ENCODE peak calls at places on chromosomes 1 and 21, in five cellular contexts. X, V, Z, N and D are unnamed samples.

GRCh38 chr21:45319461-45320211 is 31.9 kb upstream of the POFUT2 start:
- DNase-seq in X (no peak), V (no peak), Z (no peak), N (no peak), D (no peak)

GRCh38 chr1:210089848-210090247 is 142.7 kb upstream of the SERTAD4 start:
- DNase-seq in X (no peak), V (no peak), Z (no peak), N (peak; percentile 32), D (no peak)

GRCh38 chr1:80251591-80251990 is 1245.1 kb upstream of the ADGRL4 start:
- DNase-seq in X (no peak), V (no peak), Z (no peak), N (no peak), D (no peak)

GRCh38 chr1:89525169-89525855 is 683 bp downstream of the LRRC8B start:
- DNase-seq in X (peak; percentile 54), V (peak; percentile 73), Z (peak; percentile 35), N (peak; percentile 37), D (peak; percentile 59)

GRCh38 chr1:206748348-206749034 is 22.1 kb upstream of the IL19 start:
- DNase-seq in X (no peak), V (no peak), Z (no peak), N (no peak), D (peak; percentile 78)

GRCh38 chr1:86207323-86207722 is 50.8 kb upstream of the COL24A1 start:
- DNase-seq in X (no peak), V (no peak), Z (no peak), N (no peak), D (no peak)

GRCh38 chr1:26986658-26987057 is 6.8 kb upstream of the TRNP1 start:
- DNase-seq in X (no peak), V (no peak), Z (no peak), N (no peak), D (no peak)

GRCh38 chr1:151574575-151575529 is 34.7 kb downstream of the TUFT1 start:
- DNase-seq in X (peak; percentile 83), V (no peak), Z (no peak), N (peak; percentile 51), D (no peak)

GRCh38 chr1:93874025-93874651 is 4.9 kb downstream of the DNTTIP2 start:
- DNase-seq in X (no peak), V (peak; percentile 63), Z (no peak), N (no peak), D (no peak)

GRCh38 chr1:166087734-166088571 is 78.8 kb downstream of the FAM78B start:
- DNase-seq in X (no peak), V (no peak), Z (no peak), N (no peak), D (no peak)

GRCh38 chr1:51957618-51958017 is 32.9 kb downstream of the RAB3B start:
- DNase-seq in X (no peak), V (peak; percentile 58), Z (no peak), N (no peak), D (no peak)

GRCh38 chr1:37753473-37754321 is 11.2 kb downstream of the EPHA10 start:
- DNase-seq in X (no peak), V (peak; percentile 62), Z (no peak), N (no peak), D (no peak)

GRCh38 chr1:117582341-117582902 is 23.4 kb upstream of the TENT5C start:
- DNase-seq in X (no peak), V (no peak), Z (no peak), N (no peak), D (no peak)

GRCh38 chr1:203797948-203798347 is 2.5 kb downstream of the ZBED6 start:
- DNase-seq in X (peak; percentile 27), V (no peak), Z (no peak), N (no peak), D (no peak)

GRCh38 chr1:46081206-46081605 is 51.2 kb downstream of the PIK3R3 start:
- DNase-seq in X (no peak), V (no peak), Z (no peak), N (no peak), D (no peak)

GRCh38 chr1:59179673-59180072 is 117.2 kb upstream of the FGGY start:
- DNase-seq in X (no peak), V (no peak), Z (no peak), N (no peak), D (no peak)

GRCh38 chr1:108007531-108007930 is 42.6 kb upstream of the VAV3 start:
- DNase-seq in X (no peak), V (no peak), Z (no peak), N (no peak), D (no peak)

GRCh38 chr1:179175011-179175934 is 54.2 kb downstream of the ABL2 start:
- DNase-seq in X (no peak), V (no peak), Z (no peak), N (no peak), D (peak; percentile 51)

GRCh38 chr1:21149862-21150432 is 26.8 kb downstream of the EIF4G3 start:
- DNase-seq in X (no peak), V (peak; percentile 31), Z (no peak), N (peak; percentile 72), D (no peak)

GRCh38 chr1:184635347-184636155 is 119.1 kb downstream of the EDEM3 start:
- DNase-seq in X (no peak), V (no peak), Z (no peak), N (no peak), D (no peak)

GRCh38 chr21:16573581-16573980 is 843.8 kb downstream of the USP25 start:
- DNase-seq in X (no peak), V (no peak), Z (no peak), N (no peak), D (no peak)

GRCh38 chr1:94258873-94259331 is 21.5 kb upstream of the ARHGAP29 start:
- DNase-seq in X (no peak), V (no peak), Z (no peak), N (peak; percentile 71), D (no peak)

GRCh38 chr1:8702121-8702520 is 115.3 kb downstream of the RERE start:
- DNase-seq in X (no peak), V (peak; percentile 81), Z (no peak), N (no peak), D (no peak)
- TF ChIP-seq POLR2AphosphoS5 in X (no peak), V (peak; percentile 53), Z (peak; percentile 30), N (no peak), D (no peak)

GRCh38 chr1:69589799-69590198 is 22.1 kb downstream of the LRRC7 start:
- DNase-seq in X (no peak), V (no peak), Z (no peak), N (no peak), D (no peak)

DNA sequence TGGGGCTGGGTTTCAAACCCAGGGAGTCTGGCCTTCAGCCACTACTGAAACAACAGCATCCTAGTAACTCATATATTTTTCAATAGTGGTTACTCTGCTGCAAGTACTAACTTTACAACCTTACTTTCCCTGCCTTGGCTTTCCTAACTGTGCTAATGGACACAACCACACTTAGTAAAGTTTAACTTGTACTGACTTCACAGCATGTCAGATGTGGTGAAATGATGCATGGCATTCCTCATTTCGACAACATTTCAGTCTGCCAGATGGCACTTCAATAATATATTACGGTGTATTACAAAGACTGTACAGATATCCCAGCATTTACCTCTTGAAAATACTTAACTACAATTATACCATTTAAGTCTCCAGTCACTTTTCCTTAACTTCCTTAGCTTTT is 27.8 kb downstream of the LRRC7 start:
- DNase-seq in X (no peak), V (no peak), Z (no peak), N (no peak), D (no peak)
- TF ChIP-seq REST in X (no peak), V (no peak), Z (no peak), N (no peak), D (no peak)

GRCh38 chr1:5495596-5496410 is 496.4 kb downstream of the NPHP4 start:
- DNase-seq in X (no peak), V (no peak), Z (no peak), N (no peak), D (no peak)

GRCh38 chr1:5492861-5493260 is 499.4 kb downstream of the NPHP4 start:
- DNase-seq in X (no peak), V (no peak), Z (no peak), N (no peak), D (no peak)

GRCh38 chr1:5493708-5494390 is 498.4 kb downstream of the NPHP4 start:
- DNase-seq in X (no peak), V (no peak), Z (no peak), N (no peak), D (no peak)

GRCh38 chr1:5497471-5497870 is 494.8 kb downstream of the NPHP4 start:
- DNase-seq in X (no peak), V (no peak), Z (no peak), N (no peak), D (no peak)

DNA sequence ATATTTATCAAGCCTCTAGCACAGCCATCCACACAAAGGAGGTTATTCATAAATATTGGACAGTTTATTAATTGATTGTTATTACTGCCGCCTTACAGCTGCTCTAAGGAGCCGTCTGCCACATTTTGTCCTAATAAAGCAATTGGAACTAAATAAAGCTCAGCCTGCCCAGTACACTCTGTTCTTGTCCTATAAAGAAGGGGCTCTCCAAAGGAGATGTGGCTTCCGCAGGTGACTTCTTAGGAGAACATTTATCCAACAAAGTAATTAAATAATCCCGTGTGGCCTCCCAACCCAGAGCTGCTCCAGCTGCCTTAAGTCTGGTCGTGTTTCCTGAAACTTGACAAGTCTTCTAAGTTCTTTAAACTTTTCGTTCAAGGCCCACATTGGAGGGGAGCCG is 497.7 kb downstream of the NPHP4 start:
- DNase-seq in X (no peak), V (no peak), Z (no peak), N (no peak), D (no peak)
- TF ChIP-seq POLR2AphosphoS5 in X (no peak), V (no peak), Z (no peak), N (no peak), D (no peak)

GRCh38 chr1:152811671-152812070 is at the start of gene LCE1B:
- DNase-seq in X (no peak), V (no peak), Z (no peak), N (no peak), D (no peak)

GRCh38 chr1:152806576-152806975 is at the start of gene LCE1C:
- DNase-seq in X (no peak), V (no peak), Z (no peak), N (no peak), D (no peak)

DNA sequence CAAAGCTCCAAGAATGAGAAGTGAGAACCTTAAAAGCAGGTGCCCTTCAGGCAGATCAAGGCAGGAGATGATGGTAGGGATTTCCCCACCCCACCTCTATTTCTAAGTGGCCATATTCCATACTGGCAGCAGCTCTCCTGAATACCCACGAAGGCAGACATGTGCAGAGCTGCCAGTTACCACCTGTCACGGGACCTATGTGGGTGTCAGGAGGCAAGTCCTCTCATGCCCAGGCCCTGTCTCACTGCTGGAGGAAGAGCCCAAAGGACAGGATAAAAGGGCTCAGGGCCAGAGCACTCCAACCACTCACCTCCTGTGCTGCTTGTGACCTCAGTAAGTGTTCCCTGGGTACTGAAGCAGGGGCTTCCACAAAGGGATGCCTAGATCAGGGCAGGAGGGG is 721 bp upstream of the LCE1B start:
- DNase-seq in X (no peak), V (no peak), Z (no peak), N (no peak), D (no peak)
- TF ChIP-seq REST in X (no peak), V (no peak), Z (no peak), N (no peak), D (no peak)

DNA sequence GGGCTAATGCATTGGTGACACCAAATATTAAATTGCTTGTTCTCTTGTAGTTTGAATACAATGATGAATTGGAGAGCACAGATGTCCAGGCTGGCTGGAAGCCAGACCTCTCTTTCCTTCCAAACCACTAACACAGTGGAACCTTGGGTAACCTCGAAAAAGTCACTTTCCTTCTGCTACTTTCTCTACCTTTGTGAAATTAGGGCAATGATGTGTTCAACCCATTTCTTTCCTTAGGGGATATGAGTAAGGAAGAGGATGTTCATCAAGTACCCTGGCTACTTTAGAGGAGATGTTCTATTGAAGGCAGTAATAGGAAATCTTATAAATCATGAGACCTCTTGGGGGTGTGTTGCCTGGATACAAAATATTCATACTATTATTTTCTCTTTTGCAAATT is 55.6 kb downstream of the XCL2 start:
- DNase-seq in X (no peak), V (no peak), Z (no peak), N (no peak), D (peak; percentile 19)
- TF ChIP-seq POLR2AphosphoS5 in X (no peak), V (no peak), Z (no peak), N (no peak), D (no peak)